ENCODE peak calls at places on chromosomes 16 and 17, in ten cellular contexts. L is lung, O is thoracic aorta, P is psoas muscle, Y is pancreas, Z is upper lobe of right lung, T is prostate gland, F is AG04450, X is GM23338, R is left ventricle myocardium inferior. V is an unnamed sample.

GRCh38 chr16:15466886-15467781 is 32.7 kb downstream of the BMERB1 start:
- DNase-seq in L (no peak), Y (no peak), R (no peak), O (no peak), F (no peak), P (no peak), X (no peak), T (no peak), Z (no peak), V (no peak)

GRCh38 chr17:57782051-57782490 is 37.0 kb upstream of the CCDC182 start:
- DNase-seq in T (no peak), F (no peak), Z (no peak), O (no peak), X (peak; percentile 16), L (no peak), Y (no peak), P (no peak), R (no peak), V (no peak)

GRCh38 chr16:13767215-13767614 is 152.7 kb upstream of the ERCC4 start:
- DNase-seq in O (no peak), F (no peak), Y (no peak), X (peak; percentile 44), T (no peak), L (no peak), P (no peak), Z (no peak), R (no peak), V (no peak)

GRCh38 chr17:6701719-6702118 is 11.4 kb downstream of the SLC13A5 start:
- DNase-seq in T (no peak), X (peak; percentile 93), R (no peak), O (no peak), L (no peak), Z (no peak), Y (no peak), F (no peak), P (no peak), V (no peak)

GRCh38 chr16:56999409-57000270 is 10.3 kb downstream of the NLRC5 start:
- DNase-seq in R (no peak), L (no peak), P (no peak), T (no peak), F (no peak), Y (no peak), X (no peak), Z (no peak), O (no peak), V (no peak)

GRCh38 chr17:28871056-28871579 is 16.3 kb downstream of the ERAL1 start:
- DNase-seq in L (no peak), F (no peak), Y (no peak), O (no peak), T (no peak), P (no peak), R (no peak), Z (no peak), X (no peak), V (no peak)

GRCh38 chr16:13529193-13529982 is 390.6 kb upstream of the ERCC4 start:
- DNase-seq in Z (no peak), X (no peak), P (no peak), R (no peak), L (no peak), Y (no peak), T (no peak), O (no peak), F (no peak), V (no peak)

GRCh38 chr16:57202095-57202886 is 16.2 kb downstream of the RSPRY1 start:
- DNase-seq in X (no peak), P (no peak), Y (no peak), R (no peak), L (no peak), F (no peak), O (no peak), T (no peak), Z (no peak), V (no peak)

GRCh38 chr16:11989238-11990160 is 13.0 kb downstream of the SNX29 start:
- DNase-seq in X (no peak), P (no peak), L (no peak), R (no peak), O (no peak), T (no peak), Z (no peak), F (no peak), Y (no peak), V (no peak)

GRCh38 chr16:57686577-57686976 is 8.0 kb upstream of the DRC7 start:
- DNase-seq in F (no peak), T (no peak), O (no peak), L (no peak), Z (no peak), R (no peak), P (no peak), X (no peak), Y (no peak), V (peak; percentile 43)

GRCh38 chr17:2090210-2090641 is 35.3 kb downstream of the HIC1 start:
- DNase-seq in P (no peak), T (no peak), Y (no peak), R (no peak), X (no peak), O (no peak), F (no peak), Z (no peak), L (no peak), V (no peak)

DNA sequence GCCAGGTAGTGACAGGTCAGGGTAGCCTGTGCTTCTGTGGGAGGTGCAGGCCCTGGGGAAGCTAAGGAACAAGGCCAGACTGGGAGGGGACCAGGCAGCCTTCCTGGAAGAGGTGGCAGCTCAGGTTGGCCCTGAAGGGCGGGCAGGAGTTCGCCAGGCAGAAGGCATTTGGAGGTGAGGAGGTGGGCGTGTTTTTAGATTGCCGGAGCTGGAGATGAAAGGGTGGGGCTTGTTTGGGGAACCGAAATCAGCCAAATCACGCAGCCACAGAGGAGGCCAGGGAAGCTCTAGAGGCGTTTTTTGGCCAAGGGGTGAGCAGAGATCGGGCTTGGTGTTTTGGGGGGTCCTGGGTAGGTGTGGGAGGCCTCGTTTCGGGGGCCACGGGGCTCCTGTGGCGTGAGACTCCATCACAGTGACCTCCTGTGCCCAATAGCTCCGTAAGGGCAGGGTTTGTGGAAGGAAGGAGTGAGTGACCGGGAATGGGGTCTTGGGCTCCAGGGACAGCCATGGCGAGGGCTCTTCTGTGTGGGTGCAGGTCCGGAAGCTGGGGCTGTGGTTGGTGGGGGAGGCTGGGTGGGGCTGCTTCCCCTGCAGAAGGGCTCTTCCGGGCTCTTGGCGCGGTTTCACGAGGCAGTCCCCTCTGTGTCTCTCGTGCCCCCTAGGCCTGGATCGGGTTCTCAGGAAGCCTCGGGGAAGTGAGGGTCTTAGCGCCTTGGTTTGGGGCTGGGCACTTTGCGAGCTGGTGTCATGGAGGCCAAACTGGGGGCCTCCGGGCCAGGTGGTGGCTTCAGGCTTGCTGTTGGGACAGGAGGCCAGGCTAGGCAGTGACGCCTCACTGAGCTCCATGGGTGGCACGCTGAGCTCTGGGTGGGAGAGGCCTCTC is 7.8 kb downstream of the ADCY7 start:
- DNase-seq in R (no peak), P (no peak), L (no peak), Y (no peak), F (no peak), T (no peak), O (no peak), Z (peak; percentile 76), X (no peak), V (no peak)
- H3K4me3 ChIP-seq in R (peak overlapping the region; percentile 42), P (peak overlapping the region; percentile 30), L (no peak overlapping the region), Y (peak overlapping the region; percentile 9), F (no peak overlapping the region), T (no peak overlapping the region), O (peak overlapping the region; percentile 55), Z (peak overlapping the region; percentile 48), X (no peak overlapping the region), V (peak overlapping the region; percentile 57)

GRCh38 chr16:68707341-68708152 is 29.5 kb upstream of the CDH1 start:
- DNase-seq in T (peak; percentile 66), F (no peak), Y (peak; percentile 67), R (peak; percentile 38), L (peak; percentile 76), O (no peak), P (no peak), X (peak; percentile 87), Z (peak; percentile 85), V (no peak)
- TF ChIP-seq CTCF in T (no peak), F (peak; percentile 9), Y (no peak), R (no peak), L (no peak), O (no peak), P (no peak), X (peak; percentile 40), Z (no peak), V (no peak)

DNA sequence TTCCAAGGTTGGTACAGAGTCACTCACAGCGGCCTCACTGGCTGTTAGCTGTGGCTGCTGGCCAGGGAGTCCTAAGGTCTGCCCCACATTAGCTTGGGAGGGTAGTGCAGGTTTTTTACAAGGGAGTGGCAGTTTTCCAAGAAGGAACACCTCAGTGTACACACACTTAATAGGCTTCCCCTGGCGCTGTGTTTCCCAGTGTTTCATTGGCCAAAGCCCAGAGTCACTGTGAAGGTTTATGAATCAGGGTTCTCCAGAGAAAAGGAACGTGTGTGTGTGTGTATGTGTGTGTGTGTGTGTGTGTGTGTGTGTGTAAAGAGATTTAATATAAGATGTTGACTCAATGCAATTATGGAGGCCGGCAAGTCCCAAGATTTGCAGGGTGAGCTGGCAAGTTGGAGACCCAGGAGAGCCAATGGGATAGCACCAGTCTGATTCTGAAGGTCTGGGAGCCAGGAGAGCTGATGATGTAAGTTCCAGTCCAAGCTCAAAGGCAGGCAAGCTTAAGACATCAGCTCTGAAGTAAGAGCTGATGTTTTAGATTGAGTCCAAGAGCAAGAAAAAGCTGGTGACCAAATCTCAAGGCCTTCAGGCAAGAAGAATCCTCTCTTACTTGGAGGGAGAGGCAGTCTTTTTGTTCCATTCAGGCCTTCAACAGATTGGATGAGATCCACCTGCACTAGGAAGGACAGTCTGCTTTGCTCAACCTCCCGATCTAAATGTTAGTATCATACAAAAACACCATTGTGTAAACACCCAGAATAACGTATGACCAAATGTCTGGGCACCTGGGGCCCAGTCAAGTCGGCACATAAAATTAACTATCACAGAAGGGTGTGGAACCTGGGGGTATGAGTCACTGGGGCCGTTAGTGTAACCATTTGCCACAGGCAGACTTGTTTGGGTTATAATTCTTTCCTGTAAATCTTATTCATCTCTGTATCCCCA is 206.8 kb downstream of the PRKCA start:
- DNase-seq in X (no peak), O (no peak), Y (peak; percentile 72), P (no peak), L (peak; percentile 64), T (peak; percentile 91), F (peak; percentile 59), R (no peak), Z (peak; percentile 69), V (no peak)
- H3K27ac ChIP-seq in X (no peak overlapping the region), O (no peak overlapping the region), Y (peak overlapping the region; percentile 53), P (peak overlapping the region; percentile 59), L (no peak overlapping the region), T (peak overlapping the region; percentile 17), F (peak overlapping the region; percentile 84), R (no peak overlapping the region), Z (no peak overlapping the region), V (peak overlapping the region; percentile 9)

DNA sequence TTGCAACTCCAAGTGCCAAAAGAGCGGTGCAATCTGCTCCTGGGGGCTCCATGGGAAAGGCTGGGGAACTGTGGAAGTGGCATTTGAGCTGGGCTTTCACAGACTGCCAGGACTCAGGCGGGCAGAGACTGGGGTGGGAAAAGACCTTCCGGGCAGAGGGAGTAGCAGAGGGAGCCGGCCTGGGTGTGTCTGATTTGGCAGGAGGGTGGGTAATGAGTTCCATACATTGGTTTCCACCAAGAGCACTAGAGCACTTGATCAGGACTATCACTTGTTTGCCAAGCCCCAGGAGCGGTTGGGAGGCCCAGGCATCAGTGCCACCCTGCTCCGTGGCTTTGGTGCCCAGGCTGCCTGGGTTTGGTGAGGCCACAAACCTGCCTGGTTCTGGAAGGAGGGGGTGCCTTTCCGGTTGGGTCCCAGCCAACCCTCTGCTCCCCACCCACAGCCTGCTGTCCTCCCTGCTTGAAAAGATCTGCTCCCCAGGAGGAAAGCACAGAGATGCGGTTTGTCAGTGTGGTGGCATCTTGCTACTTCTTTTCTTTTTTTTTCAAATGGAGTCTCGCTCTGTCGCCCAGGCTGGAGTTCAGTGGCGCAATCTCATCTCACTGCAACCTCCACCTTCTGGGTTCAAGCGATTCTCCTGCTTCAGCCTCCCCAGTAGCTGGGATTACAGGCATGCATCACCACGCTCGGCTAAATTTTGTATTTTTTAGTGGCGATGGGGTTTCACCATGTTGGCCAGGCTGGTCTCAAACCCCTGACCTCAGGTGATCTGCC is 3.5 kb upstream of the TRIM47 start:
- DNase-seq in P (no peak), X (no peak), R (no peak), Z (no peak), Y (no peak), O (no peak), L (no peak), F (no peak), T (no peak), V (no peak)
- H3K4me3 ChIP-seq in P (no peak overlapping the region), X (no peak overlapping the region), R (no peak overlapping the region), Z (no peak overlapping the region), Y (no peak overlapping the region), O (no peak overlapping the region), L (no peak overlapping the region), F (no peak overlapping the region), T (no peak overlapping the region), V (no peak overlapping the region)